ENCODE peak calls at places on chromosomes 6 and 20, in eight cellular contexts. One of them, this sample, is unnamed. For H3K9me3, the result is how much of the 10 kb centered on the place peaks cover.

GRCh38 chr6:27091661-27092315 is 155.7 kb upstream of the PRSS16 start:
- DNase-seq in psoas muscle: no peak
- DNase-seq in IMR-90: peak
- DNase-seq in GM12878: peak
- DNase-seq in DND-41: peak
- DNase-seq in cardiac muscle cell: peak
- DNase-seq in A549: peak
- DNase-seq in H1: peak
- DNase-seq in this sample: no peak

GRCh38 chr6:36586606-36587005 is 7.6 kb upstream of the SRSF3 start:
- DNase-seq in GM12878: no peak
- DNase-seq in A549: no peak
- DNase-seq in IMR-90: no peak
- DNase-seq in psoas muscle: no peak
- DNase-seq in DND-41: no peak
- DNase-seq in cardiac muscle cell: no peak
- DNase-seq in H1: no peak
- DNase-seq in this sample: no peak

GRCh38 chr6:166237611-166238010 is 70.0 kb upstream of the TBXT start:
- DNase-seq in IMR-90: no peak
- DNase-seq in H1: no peak
- DNase-seq in GM12878: no peak
- DNase-seq in cardiac muscle cell: no peak
- DNase-seq in DND-41: no peak
- DNase-seq in A549: no peak
- DNase-seq in psoas muscle: no peak
- DNase-seq in this sample: no peak

GRCh38 chr6:151233731-151234130 is 6.0 kb upstream of the AKAP12 start:
- DNase-seq in H1: no peak
- DNase-seq in DND-41: no peak
- DNase-seq in IMR-90: no peak
- DNase-seq in cardiac muscle cell: no peak
- DNase-seq in GM12878: no peak
- DNase-seq in A549: no peak
- DNase-seq in psoas muscle: no peak
- DNase-seq in this sample: no peak

GRCh38 chr20:10555865-10556308 is 117.9 kb downstream of the JAG1 start:
- DNase-seq in A549: peak
- DNase-seq in IMR-90: peak
- DNase-seq in GM12878: no peak
- DNase-seq in DND-41: no peak
- DNase-seq in psoas muscle: no peak
- DNase-seq in cardiac muscle cell: no peak
- DNase-seq in H1: no peak
- DNase-seq in this sample: no peak

GRCh38 chr6:15763364-15763763 is 100.5 kb upstream of the DTNBP1 start:
- DNase-seq in A549: no peak
- DNase-seq in GM12878: no peak
- DNase-seq in H1: no peak
- DNase-seq in psoas muscle: no peak
- DNase-seq in cardiac muscle cell: no peak
- DNase-seq in IMR-90: no peak
- DNase-seq in DND-41: no peak
- DNase-seq in this sample: no peak

GRCh38 chr20:19427480-19427879 is 215.0 kb downstream of the SLC24A3 start:
- DNase-seq in psoas muscle: no peak
- DNase-seq in cardiac muscle cell: peak
- DNase-seq in A549: no peak
- DNase-seq in H1: peak
- DNase-seq in DND-41: no peak
- DNase-seq in IMR-90: no peak
- DNase-seq in GM12878: no peak
- DNase-seq in this sample: no peak

GRCh38 chr6:46657642-46658041 is 4.9 kb downstream of the SLC25A27 start:
- DNase-seq in DND-41: no peak
- DNase-seq in cardiac muscle cell: no peak
- DNase-seq in A549: no peak
- DNase-seq in psoas muscle: no peak
- DNase-seq in GM12878: no peak
- DNase-seq in IMR-90: no peak
- DNase-seq in H1: no peak
- DNase-seq in this sample: no peak

GRCh38 chr20:43744121-43744520 is 17.3 kb upstream of the GTSF1L start:
- DNase-seq in psoas muscle: no peak
- DNase-seq in H1: no peak
- DNase-seq in A549: no peak
- DNase-seq in cardiac muscle cell: no peak
- DNase-seq in DND-41: no peak
- DNase-seq in GM12878: no peak
- DNase-seq in IMR-90: peak
- DNase-seq in this sample: no peak

GRCh38 chr6:32079566-32080290 is 29.4 kb downstream of the TNXB start:
- DNase-seq in H1: no peak
- DNase-seq in GM12878: no peak
- DNase-seq in psoas muscle: peak
- DNase-seq in DND-41: no peak
- DNase-seq in IMR-90: no peak
- DNase-seq in cardiac muscle cell: no peak
- DNase-seq in A549: no peak
- DNase-seq in this sample: no peak

GRCh38 chr6:14713008-14713452 is 532.8 kb upstream of the JARID2 start:
- DNase-seq in IMR-90: peak
- DNase-seq in cardiac muscle cell: no peak
- DNase-seq in psoas muscle: peak
- DNase-seq in GM12878: no peak
- DNase-seq in A549: peak
- DNase-seq in DND-41: no peak
- DNase-seq in H1: no peak
- DNase-seq in this sample: no peak

GRCh38 chr6:22308939-22309338 is 12.1 kb upstream of the PRL start:
- DNase-seq in IMR-90: no peak
- DNase-seq in A549: no peak
- DNase-seq in H1: no peak
- DNase-seq in psoas muscle: no peak
- DNase-seq in GM12878: no peak
- DNase-seq in DND-41: no peak
- DNase-seq in cardiac muscle cell: no peak
- DNase-seq in this sample: no peak

GRCh38 chr6:22302828-22303227 is 6.0 kb upstream of the PRL start:
- DNase-seq in A549: no peak
- DNase-seq in cardiac muscle cell: no peak
- DNase-seq in GM12878: no peak
- DNase-seq in DND-41: no peak
- DNase-seq in H1: no peak
- DNase-seq in psoas muscle: no peak
- DNase-seq in IMR-90: no peak
- DNase-seq in this sample: no peak

DNA sequence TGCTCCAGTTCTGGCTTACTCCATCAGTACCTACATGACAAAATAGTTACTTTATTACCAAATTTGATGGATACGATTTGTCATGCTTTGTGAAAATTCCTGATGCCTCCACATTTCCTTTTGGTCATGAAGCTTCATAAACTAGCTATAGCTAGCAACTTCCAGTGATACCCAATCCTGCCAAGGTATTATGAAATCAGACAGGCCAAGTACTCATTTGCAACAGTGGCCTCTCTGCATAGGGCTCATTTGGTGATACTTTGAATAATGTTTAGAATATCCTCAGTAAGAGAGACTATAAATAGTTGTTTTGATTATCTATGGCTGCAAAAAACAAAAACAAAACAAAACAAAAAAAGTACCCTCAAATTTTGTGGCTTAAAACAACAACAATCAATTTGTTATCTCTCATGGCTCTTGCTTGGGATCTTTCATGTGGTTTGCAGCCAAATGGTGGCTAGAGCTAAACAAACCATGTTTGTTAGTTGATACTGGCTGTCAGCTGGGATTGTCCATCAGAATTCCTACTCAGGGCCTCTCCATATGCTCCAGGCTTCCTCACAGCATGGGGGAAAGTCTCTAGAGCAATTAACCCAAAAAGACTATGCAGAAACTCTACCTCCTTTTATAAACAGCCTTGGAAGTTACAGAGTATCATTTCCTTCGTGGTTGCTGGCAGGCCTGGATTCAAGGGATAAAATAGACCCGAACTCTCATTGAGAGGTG is 10.1 kb upstream of the PRL start:
- DNase-seq in A549: no peak
- DNase-seq in IMR-90: no peak
- DNase-seq in psoas muscle: no peak
- DNase-seq in GM12878: no peak
- DNase-seq in H1: no peak
- DNase-seq in cardiac muscle cell: no peak
- DNase-seq in DND-41: no peak
- DNase-seq in this sample: no peak
- H3K9me3 ChIP-seq in A549: under half
- H3K9me3 ChIP-seq in IMR-90: under half
- H3K9me3 ChIP-seq in psoas muscle: under half
- H3K9me3 ChIP-seq in GM12878: under half
- H3K9me3 ChIP-seq in H1: under half
- H3K9me3 ChIP-seq in cardiac muscle cell: under half
- H3K9me3 ChIP-seq in DND-41: under half
- H3K9me3 ChIP-seq in this sample: under half

GRCh38 chr20:51298141-51298540 is 244.4 kb downstream of the NFATC2 start:
- DNase-seq in DND-41: no peak
- DNase-seq in psoas muscle: no peak
- DNase-seq in H1: no peak
- DNase-seq in A549: no peak
- DNase-seq in cardiac muscle cell: no peak
- DNase-seq in GM12878: no peak
- DNase-seq in IMR-90: no peak
- DNase-seq in this sample: no peak
- H3K9me3 ChIP-seq in DND-41: under half
- H3K9me3 ChIP-seq in psoas muscle: under half
- H3K9me3 ChIP-seq in H1: under half
- H3K9me3 ChIP-seq in A549: under half
- H3K9me3 ChIP-seq in cardiac muscle cell: under half
- H3K9me3 ChIP-seq in GM12878: under half
- H3K9me3 ChIP-seq in IMR-90: under half
- H3K9me3 ChIP-seq in this sample: under half

GRCh38 chr20:16082051-16082550 is 491.1 kb downstream of the KIF16B start:
- DNase-seq in IMR-90: no peak
- DNase-seq in GM12878: no peak
- DNase-seq in psoas muscle: no peak
- DNase-seq in A549: no peak
- DNase-seq in H1: no peak
- DNase-seq in DND-41: no peak
- DNase-seq in cardiac muscle cell: no peak
- DNase-seq in this sample: no peak

GRCh38 chr20:16083639-16084280 is 489.5 kb downstream of the KIF16B start:
- DNase-seq in IMR-90: no peak
- DNase-seq in A549: no peak
- DNase-seq in H1: no peak
- DNase-seq in DND-41: no peak
- DNase-seq in cardiac muscle cell: no peak
- DNase-seq in psoas muscle: no peak
- DNase-seq in GM12878: no peak
- DNase-seq in this sample: no peak

GRCh38 chr20:16081421-16081820 is 491.8 kb downstream of the KIF16B start:
- DNase-seq in cardiac muscle cell: no peak
- DNase-seq in GM12878: no peak
- DNase-seq in psoas muscle: no peak
- DNase-seq in IMR-90: no peak
- DNase-seq in DND-41: no peak
- DNase-seq in H1: no peak
- DNase-seq in A549: no peak
- DNase-seq in this sample: no peak

DNA sequence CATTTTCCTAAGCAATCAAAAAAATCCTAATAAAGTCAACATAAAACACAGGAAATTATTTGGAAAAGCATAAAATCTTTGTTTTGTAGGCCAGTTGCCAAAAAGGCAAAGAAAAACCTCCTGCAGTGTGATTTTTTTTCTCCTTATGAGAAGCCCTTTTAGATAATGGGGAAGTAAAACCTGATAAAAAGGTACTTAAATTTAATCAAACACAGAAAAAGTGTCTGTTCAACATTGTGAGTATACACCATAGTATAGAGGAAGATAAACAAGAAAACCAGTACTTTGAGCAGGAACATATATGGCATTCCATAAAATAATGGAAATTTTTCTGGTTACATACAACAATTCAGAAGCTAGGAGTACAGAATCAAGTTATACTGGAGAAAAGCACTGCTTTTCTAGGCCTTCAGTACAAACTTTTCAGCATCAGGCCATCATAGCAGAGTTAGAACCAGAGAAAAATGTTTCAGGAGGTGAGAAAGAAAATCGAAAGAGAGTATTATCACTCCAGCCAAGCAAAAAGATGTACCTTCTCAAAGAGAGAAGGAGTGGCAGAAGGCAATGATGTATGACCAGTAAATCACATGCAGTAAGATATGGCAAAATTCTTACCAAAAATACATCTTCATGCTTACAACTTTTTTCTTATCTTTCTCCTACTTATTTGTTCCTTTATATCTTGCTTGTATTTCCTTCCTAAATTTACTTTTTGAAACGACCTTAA is 494.9 kb downstream of the KIF16B start:
- DNase-seq in IMR-90: no peak
- DNase-seq in GM12878: no peak
- DNase-seq in DND-41: no peak
- DNase-seq in psoas muscle: no peak
- DNase-seq in H1: no peak
- DNase-seq in cardiac muscle cell: no peak
- DNase-seq in A549: no peak
- DNase-seq in this sample: no peak
- H3K9me3 ChIP-seq in IMR-90: under half
- H3K9me3 ChIP-seq in GM12878: under half
- H3K9me3 ChIP-seq in DND-41: under half
- H3K9me3 ChIP-seq in psoas muscle: under half
- H3K9me3 ChIP-seq in H1: under half
- H3K9me3 ChIP-seq in cardiac muscle cell: under half
- H3K9me3 ChIP-seq in A549: under half
- H3K9me3 ChIP-seq in this sample: under half

GRCh38 chr20:41604002-41604401 is 14.2 kb downstream of the CHD6 start:
- DNase-seq in psoas muscle: no peak
- DNase-seq in H1: no peak
- DNase-seq in DND-41: no peak
- DNase-seq in IMR-90: no peak
- DNase-seq in A549: no peak
- DNase-seq in cardiac muscle cell: no peak
- DNase-seq in GM12878: no peak
- DNase-seq in this sample: no peak

GRCh38 chr20:41599699-41600104 is 18.5 kb downstream of the CHD6 start:
- DNase-seq in A549: no peak
- DNase-seq in psoas muscle: no peak
- DNase-seq in cardiac muscle cell: no peak
- DNase-seq in GM12878: no peak
- DNase-seq in H1: peak
- DNase-seq in IMR-90: no peak
- DNase-seq in DND-41: no peak
- DNase-seq in this sample: no peak

GRCh38 chr20:41598719-41599118 is 19.5 kb downstream of the CHD6 start:
- DNase-seq in psoas muscle: no peak
- DNase-seq in cardiac muscle cell: no peak
- DNase-seq in DND-41: no peak
- DNase-seq in GM12878: no peak
- DNase-seq in IMR-90: no peak
- DNase-seq in H1: peak
- DNase-seq in A549: no peak
- DNase-seq in this sample: no peak

GRCh38 chr20:41601742-41602141 is 16.4 kb downstream of the CHD6 start:
- DNase-seq in H1: peak
- DNase-seq in DND-41: no peak
- DNase-seq in GM12878: no peak
- DNase-seq in cardiac muscle cell: no peak
- DNase-seq in psoas muscle: no peak
- DNase-seq in IMR-90: no peak
- DNase-seq in A549: no peak
- DNase-seq in this sample: no peak

GRCh38 chr20:41600926-41601631 is 17.1 kb downstream of the CHD6 start:
- DNase-seq in DND-41: no peak
- DNase-seq in IMR-90: no peak
- DNase-seq in H1: no peak
- DNase-seq in psoas muscle: no peak
- DNase-seq in GM12878: no peak
- DNase-seq in A549: no peak
- DNase-seq in cardiac muscle cell: no peak
- DNase-seq in this sample: no peak
- H3K9me3 ChIP-seq in DND-41: half or more
- H3K9me3 ChIP-seq in IMR-90: under half
- H3K9me3 ChIP-seq in H1: under half
- H3K9me3 ChIP-seq in psoas muscle: under half
- H3K9me3 ChIP-seq in GM12878: under half
- H3K9me3 ChIP-seq in A549: under half
- H3K9me3 ChIP-seq in cardiac muscle cell: under half
- H3K9me3 ChIP-seq in this sample: under half